ENCODE peak calls at places on chromosome 1, in ten cellular contexts. O is left kidney, Q is activated T-cell treated with anti-CD3 and anti-CD28 coated beads for 1 hour, A is T-helper 2 cell, E is NCI-H187, F is posterior vena cava, J is stomach, S is sigmoid colon, Y is GM06990, K is iris pigment epithelial cell. U is an unnamed sample.

GRCh38 chr1:52756020-52756419 is 29.8 kb downstream of the ZYG11B start:
- DNase-seq in O (no peak), Q (no peak), A (no peak), E (no peak), F (no peak), J (no peak), S (no peak), Y (no peak), K (no peak), U (no peak)

GRCh38 chr1:185825556-185825955 is 91.4 kb downstream of the HMCN1 start:
- DNase-seq in O (no peak), Q (no peak), A (no peak), E (no peak), F (no peak), J (no peak), S (no peak), Y (no peak), K (peak), U (no peak)

GRCh38 chr1:209785592-209785991 is 1.2 kb upstream of the C1orf74 start:
- DNase-seq in O (no peak), Q (no peak), A (no peak), E (no peak), F (no peak), J (no peak), S (no peak), Y (no peak), K (no peak), U (no peak)

GRCh38 chr1:6347641-6348487 is 45.7 kb downstream of the ACOT7 start:
- DNase-seq in O (peak), Q (peak), A (peak), E (no peak), F (no peak), J (peak), S (no peak), Y (peak), K (no peak), U (no peak)

GRCh38 chr1:206797534-206798383 is 25.5 kb upstream of the IL10 start:
- DNase-seq in O (peak), Q (no peak), A (no peak), E (no peak), F (no peak), J (no peak), S (no peak), Y (no peak), K (peak), U (no peak)

GRCh38 chr1:206895837-206896242 is 1.4 kb upstream of the IL24 start:
- DNase-seq in O (peak), Q (no peak), A (no peak), E (no peak), F (no peak), J (peak), S (no peak), Y (no peak), K (peak), U (no peak)

GRCh38 chr1:27862671-27863551 is 9.4 kb upstream of the THEMIS2 start:
- DNase-seq in O (peak), Q (no peak), A (no peak), E (no peak), F (peak), J (no peak), S (peak), Y (peak), K (peak), U (no peak)

GRCh38 chr1:6799499-6799898 is 14.2 kb downstream of the CAMTA1 start:
- DNase-seq in O (no peak), Q (no peak), A (no peak), E (no peak), F (no peak), J (no peak), S (no peak), Y (no peak), K (no peak), U (no peak)

GRCh38 chr1:12345350-12346217 is 115.8 kb downstream of the VPS13D start:
- DNase-seq in O (no peak), Q (no peak), A (no peak), E (no peak), F (no peak), J (no peak), S (no peak), Y (no peak), K (no peak), U (no peak)

GRCh38 chr1:171611306-171611705 is 10.7 kb upstream of the MYOCOS start:
- DNase-seq in O (no peak), Q (no peak), A (no peak), E (no peak), F (no peak), J (no peak), S (no peak), Y (no peak), K (peak), U (no peak)

GRCh38 chr1:209620484-209620879 is 31.7 kb downstream of the LAMB3 start:
- DNase-seq in O (no peak), Q (no peak), A (no peak), E (no peak), F (no peak), J (no peak), S (no peak), Y (no peak), K (peak), U (no peak)

GRCh38 chr1:90386899-90387334 is 330.2 kb downstream of the BARHL2 start:
- DNase-seq in O (no peak), Q (no peak), A (no peak), E (no peak), F (no peak), J (no peak), S (no peak), Y (no peak), K (peak), U (no peak)

GRCh38 chr1:95653598-95653997 is 419.6 kb downstream of the RWDD3 start:
- DNase-seq in O (peak), Q (no peak), A (no peak), E (no peak), F (no peak), J (no peak), S (no peak), Y (no peak), K (no peak), U (no peak)

GRCh38 chr1:215992620-215993019 is 425.5 kb downstream of the KCTD3 start:
- DNase-seq in O (peak), Q (no peak), A (no peak), E (no peak), F (no peak), J (no peak), S (no peak), Y (no peak), K (peak), U (no peak)

GRCh38 chr1:215210167-215210566 is 127.6 kb downstream of the KCNK2 start:
- DNase-seq in O (no peak), Q (no peak), A (no peak), E (no peak), F (no peak), J (no peak), S (no peak), Y (no peak), K (no peak), U (no peak)

GRCh38 chr1:209790286-209791193 is 6.2 kb upstream of the C1orf74 start:
- DNase-seq in O (no peak), Q (no peak), A (no peak), E (no peak), F (no peak), J (no peak), S (no peak), Y (no peak), K (no peak), U (no peak)

U was measured in GM12864.